ENCODE peak calls at places on chromosomes 16 and 17, in six cellular contexts. H is H9, G is neuronal stem cell, R is IMR-90, Q is trophoblast cell, I is H1. B is an unnamed sample.
A peak's percentile ranks its signal among the peaks of the same experiment; 100 is the strongest.

GRCh38 chr17:69141802-69142472 is at the start of gene ABCA6:
- DNase-seq in H (no peak), G (no peak), R (no peak), Q (no peak), I (no peak), B (peak; percentile 6)

GRCh38 chr17:8117367-8117979 is 841 bp downstream of the ALOXE3 start:
- DNase-seq in H (peak; percentile 71), G (no peak), R (no peak), Q (no peak), I (no peak), B (no peak)

GRCh38 chr16:24098896-24099295 is 157.2 kb upstream of the CACNG3 start:
- DNase-seq in H (no peak), G (no peak), R (no peak), Q (no peak), I (no peak), B (no peak)

GRCh38 chr17:47316316-47316715 is 7.4 kb upstream of the EFCAB13 start:
- DNase-seq in H (no peak), G (no peak), R (peak; percentile 67), Q (no peak), I (no peak), B (peak; percentile 65)

GRCh38 chr17:35743911-35744328 is 9.1 kb downstream of the GAS2L2 start:
- DNase-seq in H (peak; percentile 75), G (no peak), R (peak; percentile 40), Q (peak; percentile 9), I (peak; percentile 80), B (peak; percentile 52)

GRCh38 chr17:2705263-2705662 is 6.3 kb downstream of the CLUH start:
- DNase-seq in H (no peak), G (no peak), R (peak; percentile 84), Q (no peak), I (no peak), B (peak; percentile 74)

GRCh38 chr17:72539981-72540897 is 419.4 kb downstream of the SOX9 start:
- DNase-seq in H (peak; percentile 91), G (peak; percentile 76), R (peak; percentile 61), Q (peak; percentile 30), I (peak; percentile 98), B (peak; percentile 67)

GRCh38 chr16:1978476-1979120 is 2.7 kb downstream of the NOXO1 start:
- DNase-seq in H (peak; percentile 61), G (no peak), R (no peak), Q (no peak), I (peak; percentile 66), B (no peak)

GRCh38 chr16:83968483-83968865 is 430 bp downstream of the NECAB2 start:
- DNase-seq in H (no peak), G (no peak), R (no peak), Q (no peak), I (no peak), B (no peak)

GRCh38 chr17:48681609-48682008 is 40.7 kb downstream of the PRAC1 start:
- DNase-seq in H (no peak), G (no peak), R (no peak), Q (no peak), I (no peak), B (no peak)

GRCh38 chr16:88570691-88571092 is 489 bp downstream of the ZC3H18 start:
- DNase-seq in H (no peak), G (no peak), R (no peak), Q (no peak), I (no peak), B (peak; percentile 39)

GRCh38 chr17:38464251-38464722 is 36.0 kb downstream of the ARHGAP23 start:
- DNase-seq in H (no peak), G (no peak), R (no peak), Q (no peak), I (no peak), B (no peak)

GRCh38 chr16:56068314-56068713 is 123.0 kb upstream of the GNAO1 start:
- DNase-seq in H (no peak), G (no peak), R (no peak), Q (no peak), I (no peak), B (no peak)

GRCh38 chr17:60164697-60165096 is 14.9 kb downstream of the CA4 start:
- DNase-seq in H (no peak), G (no peak), R (no peak), Q (no peak), I (no peak), B (no peak)
- H4K91ac ChIP-seq in H (no peak overlapping the region), G (no peak overlapping the region), R (no peak overlapping the region), Q (no peak overlapping the region), I (no peak overlapping the region), B (no peak overlapping the region)

DNA sequence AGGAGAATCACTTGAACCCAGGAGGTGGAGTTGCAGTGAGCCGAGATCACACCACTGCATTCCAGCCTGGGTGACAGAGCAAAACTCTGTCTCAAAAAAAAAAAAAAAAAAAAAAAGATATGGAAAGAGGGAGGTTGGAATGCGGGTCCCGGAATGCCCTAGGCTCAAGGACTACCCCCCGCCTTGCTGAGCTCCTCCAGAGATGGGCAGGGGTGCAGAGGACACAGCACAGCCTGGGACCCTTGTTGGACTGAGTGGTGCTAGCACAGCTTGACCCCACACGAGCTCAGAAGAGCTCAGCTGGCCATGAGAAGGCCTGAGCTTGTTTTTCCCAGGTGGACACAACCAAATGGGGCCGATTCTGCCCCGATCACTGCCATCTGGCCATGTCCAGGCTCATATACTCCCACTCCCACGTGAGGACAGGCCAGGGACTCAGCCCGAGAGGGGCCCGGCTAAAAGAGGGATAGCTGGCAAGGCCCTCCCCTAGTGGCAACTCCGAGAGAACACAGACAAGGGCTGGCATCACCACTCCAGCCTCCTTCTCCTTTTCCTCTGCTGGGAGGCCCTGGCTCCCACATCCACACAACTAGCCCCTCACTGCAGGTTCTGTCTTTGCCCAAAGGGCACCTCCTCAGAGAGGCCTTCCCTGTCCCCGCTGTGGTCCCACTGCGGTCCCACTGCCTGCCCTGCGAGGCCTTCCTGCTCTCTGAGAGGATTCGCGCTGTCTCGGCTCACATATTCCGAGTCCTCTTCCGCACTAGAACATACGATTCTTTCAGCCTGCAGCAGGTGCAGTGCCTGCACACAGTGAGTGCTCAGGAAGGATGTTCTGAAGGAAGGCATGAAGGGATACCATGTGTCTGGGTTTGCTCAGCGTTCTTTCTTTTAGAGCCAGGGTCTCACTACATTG is 11.0 kb downstream of the SGCA start:
- DNase-seq in H (no peak), G (no peak), R (no peak), Q (no peak), I (no peak), B (peak; percentile 39)
- H2AK5ac ChIP-seq in H (no peak overlapping the region), G (peak overlapping the region; percentile 68), R (peak overlapping the region; percentile 99), Q (peak overlapping the region; percentile 43), I (peak overlapping the region; percentile 5), B (peak overlapping the region; percentile 59)

GRCh38 chr17:11739848-11740247 is 141.6 kb downstream of the DNAH9 start:
- DNase-seq in H (no peak), G (no peak), R (no peak), Q (no peak), I (no peak), B (no peak)
- H4K91ac ChIP-seq in H (no peak overlapping the region), G (no peak overlapping the region), R (no peak overlapping the region), Q (no peak overlapping the region), I (no peak overlapping the region), B (no peak overlapping the region)

DNA sequence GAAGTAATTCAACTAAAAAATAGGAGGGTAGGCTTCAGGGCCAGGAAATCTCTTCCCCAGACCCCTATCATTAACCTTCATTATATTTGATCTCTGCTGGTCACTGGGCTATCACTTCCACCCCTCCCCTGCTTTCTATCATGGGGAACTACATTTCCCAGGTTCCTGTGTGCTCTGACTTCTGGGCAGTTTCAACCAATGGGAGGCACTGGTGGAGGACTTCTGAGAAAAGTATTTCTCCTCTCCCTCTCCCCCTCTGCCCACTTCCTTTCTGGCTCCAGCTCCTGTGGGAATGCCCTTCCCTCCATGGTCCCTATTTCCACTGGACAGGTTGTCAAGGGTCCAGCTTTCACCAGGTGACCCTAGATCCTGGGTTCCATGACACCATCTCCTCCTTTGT is 364.4 kb downstream of the C16orf95 start:
- DNase-seq in H (no peak), G (no peak), R (peak; percentile 61), Q (no peak), I (no peak), B (peak; percentile 32)
- H2AK5ac ChIP-seq in H (no peak overlapping the region), G (peak overlapping the region; percentile 2), R (peak overlapping the region; percentile 99), Q (no peak overlapping the region), I (no peak overlapping the region), B (peak overlapping the region; percentile 29)

GRCh38 chr16:27444470-27444869 is 42.5 kb downstream of the IL21R start:
- DNase-seq in H (no peak), G (no peak), R (no peak), Q (no peak), I (no peak), B (no peak)
- H4K91ac ChIP-seq in H (no peak overlapping the region), G (no peak overlapping the region), R (no peak overlapping the region), Q (no peak overlapping the region), I (no peak overlapping the region), B (no peak overlapping the region)

GRCh38 chr17:41061969-41062368 is 2.1 kb upstream of the KRTAP2-3 start:
- DNase-seq in H (no peak), G (no peak), R (peak; percentile 97), Q (no peak), I (no peak), B (peak; percentile 70)
- H2AK5ac ChIP-seq in H (no peak overlapping the region), G (no peak overlapping the region), R (no peak overlapping the region), Q (no peak overlapping the region), I (no peak overlapping the region), B (no peak overlapping the region)

GRCh38 chr16:78432451-78432850 is 333.0 kb downstream of the WWOX start:
- DNase-seq in H (no peak), G (no peak), R (no peak), Q (no peak), I (no peak), B (no peak)
- H4K91ac ChIP-seq in H (no peak overlapping the region), G (no peak overlapping the region), R (no peak overlapping the region), Q (no peak overlapping the region), I (no peak overlapping the region), B (no peak overlapping the region)

B was measured in mesenchymal stem cell.